ENCODE peak calls at places on chromosomes 11 and 22, in ten cellular contexts. C is activated T-cell treated with anti-CD3 and anti-CD28 coated beads for 48 hours; F is amniotic stem cell; W is activated naive CD4-positive, alpha-beta T cell; H is foreskin fibroblast; T is GM03348; L is NCI-H1417; O is kidney epithelial cell; D is esophagus squamous epithelium; A is AG04450. G is an unnamed sample.

GRCh38 chr22:39348909-39349505 is 784 bp upstream of the SYNGR1 start:
- DNase-seq in C (no peak), F (no peak), W (no peak), H (no peak), T (no peak), L (no peak), O (no peak), D (no peak), A (no peak), G (no peak)

GRCh38 chr11:64036081-64037026 is 623 bp downstream of the FLRT1 start:
- DNase-seq in C (peak), F (no peak), W (no peak), H (peak), T (peak), L (no peak), O (no peak), D (no peak), A (no peak), G (no peak)

GRCh38 chr11:119706887-119707286 is 22.1 kb downstream of the NECTIN1 start:
- DNase-seq in C (no peak), F (no peak), W (no peak), H (no peak), T (no peak), L (no peak), O (no peak), D (no peak), A (no peak), G (no peak)

GRCh38 chr11:102138677-102139076 is 28.4 kb downstream of the YAP1 start:
- DNase-seq in C (no peak), F (peak), W (no peak), H (peak), T (peak), L (no peak), O (peak), D (no peak), A (peak), G (no peak)

GRCh38 chr11:20452585-20452984 is 65.1 kb downstream of the PRMT3 start:
- DNase-seq in C (no peak), F (no peak), W (no peak), H (no peak), T (no peak), L (no peak), O (no peak), D (no peak), A (no peak), G (no peak)

GRCh38 chr11:44958165-44958564 is 7.5 kb upstream of the TP53I11 start:
- DNase-seq in C (no peak), F (no peak), W (no peak), H (no peak), T (no peak), L (no peak), O (no peak), D (no peak), A (no peak), G (no peak)

GRCh38 chr11:496834-497564 is 10.0 kb downstream of the RNH1 start:
- DNase-seq in C (no peak), F (no peak), W (no peak), H (no peak), T (no peak), L (no peak), O (no peak), D (no peak), A (no peak), G (no peak)

GRCh38 chr11:124762077-124762623 is at the start of gene ESAM:
- DNase-seq in C (peak), F (no peak), W (peak), H (no peak), T (no peak), L (no peak), O (no peak), D (no peak), A (no peak), G (peak)

GRCh38 chr11:18772211-18772610 is 19.4 kb downstream of the PTPN5 start:
- DNase-seq in C (no peak), F (no peak), W (no peak), H (no peak), T (peak), L (no peak), O (no peak), D (no peak), A (no peak), G (no peak)

GRCh38 chr11:83157755-83158473 is 983 bp downstream of the PCF11 start:
- DNase-seq in C (peak), F (peak), W (peak), H (no peak), T (peak), L (peak), O (no peak), D (no peak), A (no peak), G (peak)

GRCh38 chr11:120210651-120211521 is at the start of gene OAF:
- DNase-seq in C (peak), F (no peak), W (no peak), H (peak), T (peak), L (peak), O (peak), D (no peak), A (peak), G (peak)

GRCh38 chr11:44505591-44506054 is 59.8 kb upstream of the CD82 start:
- DNase-seq in C (no peak), F (no peak), W (no peak), H (peak), T (peak), L (no peak), O (no peak), D (no peak), A (no peak), G (no peak)

GRCh38 chr22:48226026-48227013 is 1463.9 kb downstream of the TBC1D22A start:
- DNase-seq in C (no peak), F (no peak), W (no peak), H (no peak), T (no peak), L (no peak), O (no peak), D (no peak), A (no peak), G (no peak)

GRCh38 chr22:30290679-30291333 is 1.5 kb upstream of the CASTOR1 start:
- DNase-seq in C (no peak), F (no peak), W (no peak), H (peak), T (peak), L (no peak), O (no peak), D (no peak), A (no peak), G (no peak)

GRCh38 chr11:8719260-8720190 is 36.9 kb downstream of the RPL27A start:
- DNase-seq in C (no peak), F (peak), W (no peak), H (peak), T (peak), L (no peak), O (peak), D (no peak), A (peak), G (no peak)

GRCh38 chr11:44726278-44727113 is at the start of gene TSPAN18:
- DNase-seq in C (no peak), F (no peak), W (no peak), H (no peak), T (peak), L (no peak), O (no peak), D (no peak), A (no peak), G (peak)

GRCh38 chr11:130520231-130520630 is 71.8 kb downstream of the ADAMTS15 start:
- DNase-seq in C (no peak), F (no peak), W (no peak), H (no peak), T (no peak), L (no peak), O (no peak), D (no peak), A (no peak), G (no peak)